ENCODE peak calls at places on chromosome 20, in eight cellular contexts. L is OCI-LY7; U is bronchial epithelial cell; Q is CD4-positive, CD25-positive, alpha-beta regulatory T cell; R is NCI-H1436; B is stimulated activated CD4-positive, alpha-beta T cell treated with anti-CD3 and anti-CD28 coated beads, Interleukin-1b, Interleukin-23, amount 100 ng/mL, for 4 hours; O is aorta; D is LoVo. W is an unnamed sample.

GRCh38 chr20:31667315-31668285 is 29.9 kb downstream of the COX4I2 start:
- DNase-seq in O (no peak), R (no peak), L (no peak), Q (no peak), U (no peak), D (no peak), B (no peak), W (no peak)

GRCh38 chr20:496126-496696 is 33.9 kb upstream of the TBC1D20 start:
- DNase-seq in U (no peak), B (no peak), O (no peak), R (no peak), D (no peak), Q (no peak), L (no peak), W (no peak)

GRCh38 chr20:22490287-22491187 is 93.8 kb downstream of the FOXA2 start:
- DNase-seq in O (no peak), D (peak), B (no peak), R (peak), U (peak), Q (no peak), L (no peak), W (no peak)

GRCh38 chr20:47350181-47350550 is 6.3 kb downstream of the ZMYND8 start:
- DNase-seq in L (peak), B (no peak), U (no peak), O (no peak), D (no peak), R (no peak), Q (peak), W (no peak)

GRCh38 chr20:32605167-32605656 is 20.1 kb upstream of the NOL4L start:
- DNase-seq in U (no peak), B (no peak), O (no peak), D (no peak), R (no peak), Q (no peak), L (no peak), W (no peak)

GRCh38 chr20:58268936-58269619 is 40.4 kb upstream of the RAB22A start:
- DNase-seq in D (no peak), B (no peak), O (no peak), Q (no peak), R (no peak), U (no peak), L (no peak), W (no peak)

GRCh38 chr20:45783656-45784294 is 7.9 kb downstream of the WFDC3 start:
- DNase-seq in B (no peak), D (no peak), R (no peak), O (no peak), Q (no peak), U (peak), L (no peak), W (no peak)

GRCh38 chr20:43839793-43840199 is 74.9 kb upstream of the TOX2 start:
- DNase-seq in D (no peak), R (no peak), O (no peak), U (no peak), B (no peak), Q (no peak), L (no peak), W (no peak)

GRCh38 chr20:43844778-43845614 is 69.7 kb upstream of the TOX2 start:
- DNase-seq in U (peak), R (no peak), D (peak), B (no peak), L (no peak), Q (no peak), O (no peak), W (peak)

GRCh38 chr20:12555369-12555768 is 453.4 kb upstream of the SPTLC3 start:
- DNase-seq in D (peak), O (no peak), B (no peak), U (peak), L (no peak), Q (no peak), R (no peak), W (no peak)

GRCh38 chr20:5835234-5835845 is 85.1 kb downstream of the SHLD1 start:
- DNase-seq in L (no peak), D (no peak), U (peak), R (no peak), Q (no peak), O (no peak), B (no peak), W (no peak)

GRCh38 chr20:22449115-22449973 is 135.0 kb downstream of the FOXA2 start:
- DNase-seq in Q (no peak), L (no peak), B (no peak), R (no peak), U (no peak), D (no peak), O (no peak), W (no peak)

W was measured in NCI-H2107.